ENCODE peak calls at places on chromosomes 3 and 15, in five cellular contexts. O is HepG2, A is A549, X is H1, T is ovary. W is an unnamed sample. For H3K4me1, the result is how much of the 10 kb centered on the place peaks cover.

GRCh38 chr15:31552482-31553099 is 226.0 kb downstream of the KLF13 start:
- DNase-seq in O (no peak), A (no peak), X (no peak), T (no peak), W (no peak)

GRCh38 chr3:37645801-37646380 is 215.8 kb upstream of the CTDSPL start:
- DNase-seq in O (no peak), A (no peak), X (no peak), T (no peak), W (no peak)

GRCh38 chr15:77569647-77570186 is 63.0 kb downstream of the LINGO1 start:
- DNase-seq in O (peak), A (no peak), X (no peak), T (no peak), W (peak)

GRCh38 chr3:193816656-193817311 is 223.8 kb downstream of the OPA1 start:
- DNase-seq in O (no peak), A (peak), X (peak), T (peak), W (peak)

GRCh38 chr3:100185847-100186246 is 71.5 kb upstream of the FILIP1L start:
- DNase-seq in O (no peak), A (no peak), X (no peak), T (no peak), W (no peak)

GRCh38 chr15:68652141-68652540 is 73.3 kb downstream of the CORO2B start:
- DNase-seq in O (no peak), A (no peak), X (no peak), T (no peak), W (no peak)

GRCh38 chr3:83934208-83935150 is 1024.3 kb upstream of the CADM2 start:
- DNase-seq in O (peak), A (peak), X (no peak), T (no peak), W (no peak)

GRCh38 chr15:78108300-78109084 is 16.1 kb downstream of the SH2D7 start:
- DNase-seq in O (peak), A (peak), X (peak), T (peak), W (peak)

GRCh38 chr3:134104031-134104430 is 74.3 kb upstream of the SLCO2A1 start:
- DNase-seq in O (no peak), A (no peak), X (no peak), T (no peak), W (no peak)

GRCh38 chr15:33860749-33861148 is 107.5 kb upstream of the CHRM5 start:
- DNase-seq in O (no peak), A (no peak), X (no peak), T (no peak), W (no peak)

GRCh38 chr3:182484184-182484583 is 309.1 kb upstream of the ATP11B start:
- DNase-seq in O (no peak), A (no peak), X (no peak), T (no peak), W (no peak)

GRCh38 chr3:98068824-98069223 is 18.1 kb upstream of the OR5AC2 start:
- DNase-seq in O (no peak), A (no peak), X (no peak), T (no peak), W (no peak)

GRCh38 chr3:27606537-27606936 is 115.6 kb downstream of the EOMES start:
- DNase-seq in O (no peak), A (peak), X (no peak), T (no peak), W (no peak)

GRCh38 chr3:182292586-182292985 is 500.7 kb upstream of the ATP11B start:
- DNase-seq in O (no peak), A (no peak), X (no peak), T (no peak), W (no peak)

GRCh38 chr3:13057641-13058040 is 15.6 kb downstream of the IQSEC1 start:
- DNase-seq in O (no peak), A (no peak), X (no peak), T (no peak), W (no peak)

GRCh38 chr15:32837935-32838334 is 120.1 kb downstream of the GREM1 start:
- DNase-seq in O (no peak), A (no peak), X (no peak), T (no peak), W (no peak)

GRCh38 chr15:95284933-95285401 is 1045.5 kb upstream of the NR2F2 start:
- DNase-seq in O (no peak), A (no peak), X (no peak), T (no peak), W (no peak)

GRCh38 chr15:29925227-29926082 is 103.2 kb upstream of the TJP1 start:
- DNase-seq in O (peak), A (peak), X (peak), T (peak), W (peak)

GRCh38 chr3:196643761-196644160 is 4.3 kb downstream of the NRROS start:
- DNase-seq in O (no peak), A (no peak), X (no peak), T (no peak), W (no peak)

GRCh38 chr3:140630866-140631265 is 47.0 kb upstream of the TRIM42 start:
- DNase-seq in O (no peak), A (no peak), X (no peak), T (no peak), W (no peak)

GRCh38 chr3:188584162-188584529 is 430.2 kb downstream of the LPP start:
- DNase-seq in O (no peak), A (peak), X (no peak), T (no peak), W (no peak)

GRCh38 chr15:70210076-70210475 is 112.4 kb upstream of the TLE3 start:
- DNase-seq in O (no peak), A (no peak), X (no peak), T (no peak), W (no peak)

GRCh38 chr15:83164409-83165404 is 42.9 kb downstream of the HDGFL3 start:
- DNase-seq in O (no peak), A (no peak), X (no peak), T (no peak), W (no peak)

GRCh38 chr3:44992555-44993470 is 16.8 kb downstream of the EXOSC7 start:
- DNase-seq in O (no peak), A (peak), X (no peak), T (no peak), W (no peak)

GRCh38 chr3:184742676-184743135 is 30.8 kb upstream of the MAGEF1 start:
- DNase-seq in O (no peak), A (no peak), X (no peak), T (no peak), W (no peak)

GRCh38 chr3:141894524-141895176 is 18.2 kb downstream of the ATP1B3 start:
- DNase-seq in O (peak), A (peak), X (no peak), T (no peak), W (no peak)

GRCh38 chr15:33581032-33581431 is 270.3 kb downstream of the RYR3 start:
- DNase-seq in O (no peak), A (peak), X (no peak), T (peak), W (no peak)

GRCh38 chr15:50116477-50116876 is 2.6 kb downstream of the ATP8B4 start:
- DNase-seq in O (peak), A (peak), X (peak), T (no peak), W (no peak)

GRCh38 chr3:5226783-5227182 is 39.3 kb downstream of the EDEM1 start:
- DNase-seq in O (peak), A (peak), X (no peak), T (no peak), W (no peak)

GRCh38 chr15:70633394-70633793 is 130.0 kb downstream of the UACA start:
- DNase-seq in O (no peak), A (no peak), X (no peak), T (no peak), W (no peak)

GRCh38 chr3:149479621-149480325 is 5.3 kb downstream of the TM4SF4 start:
- DNase-seq in O (no peak), A (peak), X (no peak), T (no peak), W (no peak)

GRCh38 chr3:1587426-1587825 is 494.6 kb downstream of the CNTN6 start:
- DNase-seq in O (no peak), A (no peak), X (no peak), T (no peak), W (no peak)

GRCh38 chr3:160401301-160402095 is 2.0 kb downstream of the SMC4 start:
- DNase-seq in O (peak), A (peak), X (no peak), T (no peak), W (no peak)

GRCh38 chr15:53446376-53446775 is 313.1 kb downstream of the WDR72 start:
- DNase-seq in O (no peak), A (no peak), X (no peak), T (no peak), W (no peak)

GRCh38 chr15:57398336-57398735 is 22.0 kb downstream of the CGNL1 start:
- DNase-seq in O (no peak), A (no peak), X (no peak), T (no peak), W (no peak)

GRCh38 chr3:2735392-2735894 is 374.7 kb downstream of the IL5RA start:
- DNase-seq in O (no peak), A (no peak), X (no peak), T (no peak), W (no peak)

GRCh38 chr3:117358717-117359314 is 649.2 kb downstream of the TUSC7 start:
- DNase-seq in O (no peak), A (no peak), X (no peak), T (no peak), W (no peak)

GRCh38 chr15:64895285-64896065 is 16.2 kb upstream of the ANKDD1A start:
- DNase-seq in O (no peak), A (no peak), X (no peak), T (no peak), W (no peak)
- H3K4me3 ChIP-seq in O (peak), A (no peak), X (no peak), T (no peak), W (peak)

GRCh38 chr15:60460931-60461330 is 18.0 kb downstream of the ICE2 start:
- DNase-seq in O (no peak), A (no peak), X (no peak), T (no peak), W (no peak)

GRCh38 chr15:60462027-60462426 is 16.9 kb downstream of the ICE2 start:
- DNase-seq in O (no peak), A (no peak), X (no peak), T (no peak), W (no peak)

GRCh38 chr15:60469893-60470641 is 8.9 kb downstream of the ICE2 start:
- DNase-seq in O (peak), A (peak), X (no peak), T (no peak), W (no peak)

GRCh38 chr15:60464836-60465630 is 13.9 kb downstream of the ICE2 start:
- DNase-seq in O (no peak), A (no peak), X (no peak), T (no peak), W (no peak)
- TF ChIP-seq EP300 in O (no peak), A (no peak), X (no peak), T (no peak), W (no peak)

DNA sequence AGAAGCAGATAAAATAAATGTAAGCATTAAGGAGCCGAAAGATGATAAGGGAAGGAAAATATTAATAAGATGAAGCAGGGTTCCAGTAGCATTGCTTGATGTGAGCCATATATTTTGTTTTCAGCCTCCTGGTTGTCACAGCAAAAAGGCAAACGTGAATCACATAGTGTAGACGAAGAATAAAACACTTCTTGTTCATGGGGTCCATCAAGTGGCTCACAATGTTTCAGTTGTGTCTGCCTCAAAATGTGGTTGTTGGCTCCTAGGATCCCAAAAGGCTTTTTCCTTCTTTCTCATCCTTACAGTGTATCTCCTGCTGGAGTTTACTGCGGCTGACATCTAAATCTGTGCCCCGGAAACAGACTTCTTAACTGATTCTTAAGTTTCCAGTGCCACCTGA is 195.1 kb downstream of the GHSR start:
- DNase-seq in O (no peak), A (no peak), X (no peak), T (no peak), W (no peak)
- H3K4me1 ChIP-seq in O (half or more), A (half or more), X (under half), T (under half), W (under half)

GRCh38 chr15:89837830-89838178 is 23.2 kb upstream of the ANPEP start:
- DNase-seq in O (no peak), A (no peak), X (no peak), T (no peak), W (no peak)

GRCh38 chr15:89835190-89835564 is 20.5 kb upstream of the ANPEP start:
- DNase-seq in O (no peak), A (no peak), X (no peak), T (no peak), W (no peak)

GRCh38 chr15:89836255-89837133 is 21.8 kb upstream of the ANPEP start:
- DNase-seq in O (no peak), A (no peak), X (no peak), T (no peak), W (no peak)

GRCh38 chr15:89839424-89839823 is 24.8 kb upstream of the ANPEP start:
- DNase-seq in O (no peak), A (no peak), X (no peak), T (no peak), W (no peak)

GRCh38 chr15:89837134-89837829 is 22.6 kb upstream of the ANPEP start:
- DNase-seq in O (no peak), A (no peak), X (no peak), T (no peak), W (no peak)
- H3K4me3 ChIP-seq in O (no peak), A (no peak), X (no peak), T (no peak), W (no peak)

GRCh38 chr3:10312391-10312790 is 8.5 kb downstream of the SEC13 start:
- DNase-seq in O (no peak), A (no peak), X (no peak), T (no peak), W (no peak)

GRCh38 chr3:10308678-10309077 is 12.2 kb downstream of the SEC13 start:
- DNase-seq in O (no peak), A (no peak), X (no peak), T (no peak), W (no peak)

GRCh38 chr3:10311710-10312109 is 9.2 kb downstream of the SEC13 start:
- DNase-seq in O (no peak), A (no peak), X (no peak), T (no peak), W (no peak)

GRCh38 chr3:10309736-10310135 is 11.2 kb downstream of the SEC13 start:
- DNase-seq in O (no peak), A (no peak), X (no peak), T (no peak), W (no peak)

DNA sequence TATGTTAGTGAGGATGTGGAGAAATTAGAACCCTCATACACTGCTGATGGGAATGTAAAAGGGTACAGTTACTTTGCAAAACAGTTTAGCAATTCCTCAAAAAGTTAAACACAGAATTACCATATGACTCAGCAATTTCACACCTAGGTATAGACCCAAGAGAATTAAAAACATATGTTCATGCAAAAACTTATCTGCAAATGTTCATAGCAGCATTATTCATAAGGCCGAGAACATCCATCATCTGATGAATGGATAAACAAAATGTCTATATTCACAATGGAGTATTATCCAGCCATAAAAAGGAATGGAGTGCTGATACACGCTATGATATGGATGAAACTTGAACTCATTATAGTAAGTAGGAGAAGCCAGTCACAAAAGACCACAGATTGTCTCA is 10.3 kb downstream of the SEC13 start:
- DNase-seq in O (no peak), A (no peak), X (no peak), T (no peak), W (no peak)
- TF ChIP-seq EP300 in O (no peak), A (no peak), X (no peak), T (no peak), W (no peak)